ENCODE peak calls at places on chromosomes 5 and 9, in six cellular contexts. F is mucosa of gallbladder; X is ELR; Z is occipital lobe; K is PC-3; E is stimulated activated CD4-positive, alpha-beta T cell treated with anti-CD3 and anti-CD28 coated beads, Interleukin-1b, Interleukin-23, amount 100 ng/mL, for 1 hour. V is an unnamed sample.

GRCh38 chr9:91151014-91151740 is 210.5 kb downstream of the AUH start:
- DNase-seq in F (no peak), X (peak), Z (no peak), K (no peak), E (no peak), V (peak)

GRCh38 chr9:124602204-124602603 is 95.0 kb upstream of the NR5A1 start:
- DNase-seq in F (no peak), X (no peak), Z (no peak), K (peak), E (no peak), V (no peak)

GRCh38 chr9:4421847-4422246 is 68.4 kb upstream of the SLC1A1 start:
- DNase-seq in F (no peak), X (no peak), Z (no peak), K (peak), E (no peak), V (no peak)

GRCh38 chr9:123438321-123438720 is 82.3 kb downstream of the CRB2 start:
- DNase-seq in F (no peak), X (no peak), Z (no peak), K (no peak), E (no peak), V (no peak)

GRCh38 chr9:130142635-130143034 is 29.6 kb upstream of the NCS1 start:
- DNase-seq in F (no peak), X (no peak), Z (no peak), K (no peak), E (no peak), V (no peak)

GRCh38 chr5:173004447-173004846 is 20.9 kb downstream of the ATP6V0E1 start:
- DNase-seq in F (no peak), X (no peak), Z (no peak), K (no peak), E (no peak), V (no peak)

GRCh38 chr5:146193291-146193690 is 10.1 kb upstream of the RBM27 start:
- DNase-seq in F (no peak), X (no peak), Z (no peak), K (no peak), E (no peak), V (no peak)

GRCh38 chr5:179195561-179196419 is 135.6 kb downstream of the ZNF354C start:
- DNase-seq in F (no peak), X (no peak), Z (no peak), K (no peak), E (no peak), V (no peak)

GRCh38 chr9:128713411-128713780 is 10.5 kb downstream of the ZDHHC12 start:
- DNase-seq in F (no peak), X (no peak), Z (no peak), K (no peak), E (no peak), V (no peak)

GRCh38 chr9:104863180-104863883 is 64.6 kb downstream of the ABCA1 start:
- DNase-seq in F (peak), X (peak), Z (peak), K (peak), E (peak), V (peak)

GRCh38 chr9:133657120-133657661 is 21.0 kb downstream of the DBH start:
- DNase-seq in F (no peak), X (peak), Z (no peak), K (no peak), E (no peak), V (no peak)

GRCh38 chr9:114674798-114675554 is 7.0 kb downstream of the TEX48 start:
- DNase-seq in F (no peak), X (peak), Z (no peak), K (no peak), E (no peak), V (no peak)

GRCh38 chr9:98074119-98074990 is 17.8 kb downstream of the NANS start:
- DNase-seq in F (peak), X (peak), Z (no peak), K (peak), E (no peak), V (peak)

GRCh38 chr9:4666042-4666699 is at the start of gene SPATA6L:
- DNase-seq in F (peak), X (peak), Z (peak), K (peak), E (no peak), V (peak)

GRCh38 chr5:55758231-55758630 is 20.4 kb downstream of the DDX4 start:
- DNase-seq in F (no peak), X (no peak), Z (no peak), K (peak), E (no peak), V (no peak)